ENCODE peak calls at places on chromosomes 4 and X, in four cellular contexts. A is tibial artery, L is thoracic aorta, V is neuronal stem cell. Y is an unnamed sample. For H3K36me3, the result is how much of the 10 kb centered on the place peaks cover.

GRCh38 chr4:74546020-74546419 is 101.1 kb downstream of the AREG start:
- DNase-seq in A (no peak), L (no peak), V (no peak), Y (no peak)

GRCh38 chr4:113901994-113902787 is 77.3 kb downstream of the ARSJ start:
- DNase-seq in A (no peak), L (no peak), V (no peak), Y (no peak)

GRCh38 chrX:140572724-140573123 is 67.9 kb upstream of the SOX3 start:
- DNase-seq in A (no peak), L (no peak), V (peak), Y (peak)

GRCh38 chrX:118497180-118497814 is 1.7 kb downstream of the DOCK11 start:
- DNase-seq in A (no peak), L (no peak), V (no peak), Y (no peak)

GRCh38 chr4:182254381-182254780 is 11.2 kb downstream of the TENM3 start:
- DNase-seq in A (no peak), L (no peak), V (no peak), Y (no peak)

GRCh38 chr4:21304061-21304541 is 603.8 kb downstream of the PACRGL start:
- DNase-seq in A (no peak), L (no peak), V (peak), Y (no peak)

GRCh38 chrX:41512394-41512793 is 65.3 kb downstream of the NYX start:
- DNase-seq in A (no peak), L (no peak), V (no peak), Y (no peak)

GRCh38 chr4:4245172-4245571 is 2.9 kb downstream of the TMEM128 start:
- DNase-seq in A (no peak), L (no peak), V (no peak), Y (no peak)

GRCh38 chr4:137122876-137123275 is 409.4 kb downstream of the PCDH18 start:
- DNase-seq in A (no peak), L (no peak), V (no peak), Y (no peak)

GRCh38 chrX:47562615-47563243 is 1.7 kb downstream of the ARAF start:
- DNase-seq in A (no peak), L (no peak), V (no peak), Y (no peak)

GRCh38 chr4:72442715-72443114 is 126.3 kb downstream of the ADAMTS3 start:
- DNase-seq in A (no peak), L (no peak), V (no peak), Y (no peak)

GRCh38 chrX:133461226-133461625 is 45.9 kb upstream of the GPC4 start:
- DNase-seq in A (no peak), L (no peak), V (no peak), Y (no peak)

GRCh38 chrX:77431227-77431626 is 16.0 kb upstream of the FGF16 start:
- DNase-seq in A (peak), L (no peak), V (no peak), Y (no peak)

GRCh38 chrX:74065831-74066390 is 238.1 kb upstream of the ZCCHC13 start:
- DNase-seq in A (no peak), L (no peak), V (no peak), Y (no peak)

GRCh38 chr4:140756292-140757219 is at the start of gene TBC1D9:
- DNase-seq in A (peak), L (peak), V (peak), Y (peak)
- H3K4me3 ChIP-seq in A (peak), L (peak), V (peak), Y (peak)

DNA sequence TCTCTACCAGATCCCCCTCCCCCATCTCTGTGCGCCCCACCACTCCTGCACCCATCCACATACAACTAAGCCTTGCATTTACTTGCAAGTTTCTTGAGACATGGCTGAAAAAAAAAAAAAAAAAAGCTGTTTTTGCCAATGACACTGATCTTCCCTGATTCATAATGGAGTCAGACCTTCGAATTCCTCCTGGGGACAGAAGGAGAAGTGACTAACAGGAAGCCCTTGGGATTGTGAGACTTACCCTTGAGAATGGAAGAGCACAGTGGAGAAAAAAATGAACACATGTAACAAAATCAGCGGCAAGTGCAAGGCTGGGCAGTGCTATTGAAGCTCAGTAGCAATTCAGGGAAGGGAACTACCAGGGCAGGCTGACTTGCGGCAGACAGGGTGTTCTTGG is 288.4 kb downstream of the BCOR start:
- DNase-seq in A (no peak), L (no peak), V (no peak), Y (peak)
- H3K27ac ChIP-seq in A (peak), L (peak), V (no peak), Y (peak)

GRCh38 chr4:38684271-38684670 is 20.3 kb downstream of the KLF3 start:
- DNase-seq in A (no peak), L (no peak), V (no peak), Y (no peak)
- H3K36me3 ChIP-seq in A (under half), L (under half), V (half or more), Y (under half)

GRCh38 chr4:102533916-102534315 is 32.8 kb downstream of the NFKB1 start:
- DNase-seq in A (no peak), L (no peak), V (no peak), Y (no peak)

GRCh38 chr4:102534845-102535244 is 33.7 kb downstream of the NFKB1 start:
- DNase-seq in A (no peak), L (no peak), V (no peak), Y (no peak)

GRCh38 chr4:102531441-102531840 is 30.3 kb downstream of the NFKB1 start:
- DNase-seq in A (no peak), L (no peak), V (no peak), Y (no peak)

GRCh38 chr4:102535398-102536082 is 34.4 kb downstream of the NFKB1 start:
- DNase-seq in A (no peak), L (no peak), V (no peak), Y (peak)

GRCh38 chr4:102533348-102533747 is 32.2 kb downstream of the NFKB1 start:
- DNase-seq in A (no peak), L (no peak), V (no peak), Y (no peak)
- H3K4me3 ChIP-seq in A (no peak), L (no peak), V (no peak), Y (no peak)

GRCh38 chrX:56994375-56995270 is 718 bp downstream of the SPIN3 start:
- DNase-seq in A (no peak), L (no peak), V (no peak), Y (no peak)
- H3K27ac ChIP-seq in A (peak), L (peak), V (no peak), Y (no peak)

DNA sequence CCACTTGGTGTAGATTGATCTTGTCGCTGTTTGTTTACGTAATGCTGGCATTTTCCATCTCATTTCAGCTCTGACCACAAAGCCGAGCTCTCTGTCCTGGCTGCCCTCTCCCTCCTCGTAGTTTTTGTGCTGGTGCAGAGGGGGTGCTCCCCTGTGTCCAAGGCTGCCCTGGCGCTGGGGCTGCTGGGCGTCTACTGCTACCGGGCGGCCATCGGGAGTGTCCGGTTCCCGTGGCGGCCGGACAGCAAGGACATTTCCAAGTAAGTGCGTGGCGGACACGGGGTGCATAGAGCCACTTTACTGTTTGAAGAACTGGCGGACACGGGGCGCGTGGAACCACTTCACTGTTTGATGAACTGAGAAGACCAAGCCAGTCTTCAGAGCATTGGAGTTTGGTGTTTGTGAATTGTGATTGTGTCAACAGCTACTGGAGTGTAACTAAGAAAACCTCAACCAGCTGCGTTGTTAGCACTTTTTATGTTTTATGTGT is 28.0 kb downstream of the PIGG start:
- DNase-seq in A (no peak), L (no peak), V (no peak), Y (no peak)
- H3K36me3 ChIP-seq in A (half or more), L (under half), V (half or more), Y (under half)

DNA sequence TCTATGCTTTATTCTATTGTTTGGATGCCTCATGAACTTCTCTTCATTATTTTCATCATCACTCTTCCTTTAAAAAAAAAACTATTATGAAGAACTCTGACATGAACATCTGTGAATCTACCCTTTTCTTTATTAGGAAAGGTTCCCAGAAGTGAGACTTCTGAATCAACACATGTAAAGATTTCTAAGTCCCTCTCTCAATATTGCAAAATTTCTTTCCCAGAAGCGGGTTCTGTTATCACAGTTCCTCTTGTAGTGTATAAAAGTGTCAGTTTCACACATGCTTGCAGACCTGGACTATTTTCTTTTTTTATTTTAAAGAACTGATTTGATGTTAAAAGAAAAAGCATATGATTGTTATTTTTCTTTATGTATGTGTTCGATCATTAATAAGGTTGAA is 330.8 kb upstream of the KLF3 start:
- DNase-seq in A (no peak), L (no peak), V (no peak), Y (no peak)
- H3K4me3 ChIP-seq in A (no peak), L (no peak), V (no peak), Y (no peak)